ENCODE peak calls at places on chromosomes 2 and 18, in six cellular contexts. One of them, this sample, is unnamed.

GRCh38 chr2:187429989-187430388 is 18.1 kb downstream of the CALCRL start:
- DNase-seq in adrenal gland: no peak
- DNase-seq in effector memory CD4-positive, alpha-beta T cell: no peak
- DNase-seq in Panc1: no peak
- DNase-seq in hepatocyte: no peak
- DNase-seq in A549: no peak
- DNase-seq in this sample: no peak

GRCh38 chr2:9910699-9911098 is 40.8 kb upstream of the GRHL1 start:
- DNase-seq in adrenal gland: no peak
- DNase-seq in effector memory CD4-positive, alpha-beta T cell: no peak
- DNase-seq in hepatocyte: no peak
- DNase-seq in A549: no peak
- DNase-seq in Panc1: no peak
- DNase-seq in this sample: no peak

GRCh38 chr18:44895176-44895798 is 214.6 kb downstream of the SETBP1 start:
- DNase-seq in effector memory CD4-positive, alpha-beta T cell: no peak
- DNase-seq in A549: peak; percentile 16
- DNase-seq in hepatocyte: peak; percentile 30
- DNase-seq in adrenal gland: peak; percentile 17
- DNase-seq in Panc1: peak; percentile 1
- DNase-seq in this sample: peak; percentile 24

GRCh38 chr2:143823286-143823685 is 694.1 kb downstream of the ARHGAP15 start:
- DNase-seq in hepatocyte: no peak
- DNase-seq in effector memory CD4-positive, alpha-beta T cell: no peak
- DNase-seq in A549: no peak
- DNase-seq in adrenal gland: no peak
- DNase-seq in Panc1: no peak
- DNase-seq in this sample: no peak

GRCh38 chr2:240024766-240025165 is 376 bp downstream of the NDUFA10 start:
- DNase-seq in adrenal gland: no peak
- DNase-seq in Panc1: no peak
- DNase-seq in hepatocyte: peak; percentile 50
- DNase-seq in effector memory CD4-positive, alpha-beta T cell: peak; percentile 13
- DNase-seq in A549: peak; percentile 24
- DNase-seq in this sample: no peak

GRCh38 chr2:170716851-170717598 is 1.9 kb downstream of the SP5 start:
- DNase-seq in A549: peak; percentile 66
- DNase-seq in hepatocyte: peak; percentile 90
- DNase-seq in adrenal gland: no peak
- DNase-seq in effector memory CD4-positive, alpha-beta T cell: no peak
- DNase-seq in Panc1: no peak
- DNase-seq in this sample: peak; percentile 53

GRCh38 chr2:42223822-42224268 is 54.7 kb downstream of the EML4 start:
- DNase-seq in adrenal gland: no peak
- DNase-seq in hepatocyte: no peak
- DNase-seq in Panc1: no peak
- DNase-seq in A549: no peak
- DNase-seq in effector memory CD4-positive, alpha-beta T cell: no peak
- DNase-seq in this sample: no peak

GRCh38 chr2:85215074-85216050 is 82.2 kb downstream of the TCF7L1 start:
- DNase-seq in effector memory CD4-positive, alpha-beta T cell: no peak
- DNase-seq in adrenal gland: no peak
- DNase-seq in Panc1: no peak
- DNase-seq in hepatocyte: peak; percentile 67
- DNase-seq in A549: no peak
- DNase-seq in this sample: no peak

GRCh38 chr18:36155960-36156757 is 26.5 kb downstream of the ELP2 start:
- DNase-seq in Panc1: no peak
- DNase-seq in hepatocyte: no peak
- DNase-seq in effector memory CD4-positive, alpha-beta T cell: no peak
- DNase-seq in adrenal gland: no peak
- DNase-seq in A549: no peak
- DNase-seq in this sample: no peak

GRCh38 chr2:181357979-181358378 is 99.2 kb upstream of the ITGA4 start:
- DNase-seq in A549: no peak
- DNase-seq in adrenal gland: no peak
- DNase-seq in effector memory CD4-positive, alpha-beta T cell: no peak
- DNase-seq in hepatocyte: no peak
- DNase-seq in Panc1: no peak
- DNase-seq in this sample: no peak

GRCh38 chr2:236768393-236769140 is 198.9 kb downstream of the ACKR3 start:
- DNase-seq in Panc1: no peak
- DNase-seq in effector memory CD4-positive, alpha-beta T cell: no peak
- DNase-seq in A549: no peak
- DNase-seq in adrenal gland: no peak
- DNase-seq in hepatocyte: no peak
- DNase-seq in this sample: no peak

GRCh38 chr2:95300391-95300938 is 3.3 kb downstream of the KCNIP3 start:
- DNase-seq in effector memory CD4-positive, alpha-beta T cell: no peak
- DNase-seq in Panc1: no peak
- DNase-seq in adrenal gland: no peak
- DNase-seq in A549: no peak
- DNase-seq in hepatocyte: no peak
- DNase-seq in this sample: no peak

GRCh38 chr2:24642351-24642750 is 150.8 kb downstream of the PTRHD1 start:
- DNase-seq in hepatocyte: no peak
- DNase-seq in Panc1: no peak
- DNase-seq in adrenal gland: no peak
- DNase-seq in A549: no peak
- DNase-seq in effector memory CD4-positive, alpha-beta T cell: no peak
- DNase-seq in this sample: no peak

GRCh38 chr18:30093376-30093775 is 949.2 kb downstream of the DSC3 start:
- DNase-seq in Panc1: no peak
- DNase-seq in adrenal gland: no peak
- DNase-seq in A549: no peak
- DNase-seq in effector memory CD4-positive, alpha-beta T cell: no peak
- DNase-seq in hepatocyte: no peak
- DNase-seq in this sample: no peak

GRCh38 chr2:35428548-35428947 is 927.0 kb upstream of the CRIM1 start:
- DNase-seq in effector memory CD4-positive, alpha-beta T cell: no peak
- DNase-seq in adrenal gland: peak; percentile 17
- DNase-seq in hepatocyte: peak; percentile 53
- DNase-seq in Panc1: peak; percentile 30
- DNase-seq in A549: no peak
- DNase-seq in this sample: no peak

GRCh38 chr2:239593965-239594771 is 193.3 kb upstream of the HDAC4 start:
- DNase-seq in A549: no peak
- DNase-seq in adrenal gland: peak; percentile 5
- DNase-seq in Panc1: no peak
- DNase-seq in hepatocyte: peak; percentile 66
- DNase-seq in effector memory CD4-positive, alpha-beta T cell: no peak
- DNase-seq in this sample: peak; percentile 24

GRCh38 chr2:233443511-233444183 is 89.4 kb downstream of the DGKD start:
- DNase-seq in A549: peak; percentile 88
- DNase-seq in Panc1: no peak
- DNase-seq in hepatocyte: peak; percentile 90
- DNase-seq in effector memory CD4-positive, alpha-beta T cell: peak; percentile 66
- DNase-seq in adrenal gland: peak; percentile 75
- DNase-seq in this sample: peak; percentile 79

GRCh38 chr2:122300758-122301157 is 545.3 kb downstream of the TSN start:
- DNase-seq in A549: no peak
- DNase-seq in Panc1: no peak
- DNase-seq in effector memory CD4-positive, alpha-beta T cell: no peak
- DNase-seq in hepatocyte: no peak
- DNase-seq in adrenal gland: no peak
- DNase-seq in this sample: no peak

GRCh38 chr2:1864981-1865421 is 120.7 kb upstream of the PXDN start:
- DNase-seq in A549: no peak
- DNase-seq in adrenal gland: no peak
- DNase-seq in Panc1: no peak
- DNase-seq in hepatocyte: no peak
- DNase-seq in effector memory CD4-positive, alpha-beta T cell: no peak
- DNase-seq in this sample: no peak

GRCh38 chr2:30427606-30428005 is 19.4 kb upstream of the LCLAT1 start:
- DNase-seq in A549: no peak
- DNase-seq in effector memory CD4-positive, alpha-beta T cell: no peak
- DNase-seq in hepatocyte: no peak
- DNase-seq in adrenal gland: no peak
- DNase-seq in Panc1: no peak
- DNase-seq in this sample: no peak

GRCh38 chr2:25481381-25482310 is 139.9 kb upstream of the DNMT3A start:
- DNase-seq in effector memory CD4-positive, alpha-beta T cell: no peak
- DNase-seq in Panc1: no peak
- DNase-seq in hepatocyte: no peak
- DNase-seq in adrenal gland: no peak
- DNase-seq in A549: no peak
- DNase-seq in this sample: no peak

GRCh38 chr2:12202702-12203101 is 456.3 kb downstream of the LPIN1 start:
- DNase-seq in hepatocyte: peak; percentile 7
- DNase-seq in adrenal gland: no peak
- DNase-seq in effector memory CD4-positive, alpha-beta T cell: no peak
- DNase-seq in Panc1: no peak
- DNase-seq in A549: no peak
- DNase-seq in this sample: peak; percentile 60

GRCh38 chr2:59390581-59390980 is 1149.5 kb upstream of the FANCL start:
- DNase-seq in A549: no peak
- DNase-seq in adrenal gland: no peak
- DNase-seq in hepatocyte: no peak
- DNase-seq in effector memory CD4-positive, alpha-beta T cell: no peak
- DNase-seq in Panc1: no peak
- DNase-seq in this sample: no peak

GRCh38 chr18:74804677-74805076 is 207.0 kb downstream of the ZNF407 start:
- DNase-seq in adrenal gland: no peak
- DNase-seq in A549: no peak
- DNase-seq in Panc1: no peak
- DNase-seq in effector memory CD4-positive, alpha-beta T cell: no peak
- DNase-seq in hepatocyte: no peak
- DNase-seq in this sample: no peak

GRCh38 chr2:218638372-218638771 is 21.1 kb downstream of the ZNF142 start:
- DNase-seq in Panc1: no peak
- DNase-seq in adrenal gland: no peak
- DNase-seq in effector memory CD4-positive, alpha-beta T cell: no peak
- DNase-seq in hepatocyte: no peak
- DNase-seq in A549: no peak
- DNase-seq in this sample: no peak

GRCh38 chr18:11808001-11808855 is 43.0 kb upstream of the CHMP1B start:
- DNase-seq in A549: peak; percentile 71
- DNase-seq in effector memory CD4-positive, alpha-beta T cell: no peak
- DNase-seq in hepatocyte: peak; percentile 40
- DNase-seq in adrenal gland: no peak
- DNase-seq in Panc1: peak; percentile 59
- DNase-seq in this sample: no peak
- H3K27ac ChIP-seq in A549: peak overlapping the region; percentile 74
- H3K27ac ChIP-seq in effector memory CD4-positive, alpha-beta T cell: no peak overlapping the region
- H3K27ac ChIP-seq in hepatocyte: peak overlapping the region; percentile 62
- H3K27ac ChIP-seq in adrenal gland: no peak overlapping the region
- H3K27ac ChIP-seq in Panc1: no peak overlapping the region
- H3K27ac ChIP-seq in this sample: no peak overlapping the region

GRCh38 chr18:49207373-49207772 is 253.1 kb downstream of the DYM start:
- DNase-seq in hepatocyte: no peak
- DNase-seq in adrenal gland: no peak
- DNase-seq in effector memory CD4-positive, alpha-beta T cell: no peak
- DNase-seq in A549: no peak
- DNase-seq in Panc1: no peak
- DNase-seq in this sample: no peak
- H3K4me3 ChIP-seq in hepatocyte: no peak overlapping the region
- H3K4me3 ChIP-seq in adrenal gland: no peak overlapping the region
- H3K4me3 ChIP-seq in effector memory CD4-positive, alpha-beta T cell: no peak overlapping the region
- H3K4me3 ChIP-seq in A549: no peak overlapping the region
- H3K4me3 ChIP-seq in Panc1: no peak overlapping the region
- H3K4me3 ChIP-seq in this sample: no peak overlapping the region

GRCh38 chr2:45825001-45825651 is 173.7 kb downstream of the PRKCE start:
- DNase-seq in A549: no peak
- DNase-seq in adrenal gland: no peak
- DNase-seq in Panc1: no peak
- DNase-seq in hepatocyte: no peak
- DNase-seq in effector memory CD4-positive, alpha-beta T cell: no peak
- DNase-seq in this sample: no peak

GRCh38 chr2:45826889-45827635 is 175.6 kb downstream of the PRKCE start:
- DNase-seq in A549: no peak
- DNase-seq in hepatocyte: peak; percentile 44
- DNase-seq in adrenal gland: peak; percentile 56
- DNase-seq in Panc1: no peak
- DNase-seq in effector memory CD4-positive, alpha-beta T cell: no peak
- DNase-seq in this sample: peak; percentile 74

GRCh38 chr2:45823723-45824206 is 172.3 kb downstream of the PRKCE start:
- DNase-seq in effector memory CD4-positive, alpha-beta T cell: no peak
- DNase-seq in Panc1: no peak
- DNase-seq in A549: no peak
- DNase-seq in hepatocyte: no peak
- DNase-seq in adrenal gland: peak; percentile 26
- DNase-seq in this sample: peak; percentile 87

GRCh38 chr2:45830322-45830721 is 178.8 kb downstream of the PRKCE start:
- DNase-seq in effector memory CD4-positive, alpha-beta T cell: no peak
- DNase-seq in adrenal gland: no peak
- DNase-seq in Panc1: no peak
- DNase-seq in hepatocyte: no peak
- DNase-seq in A549: no peak
- DNase-seq in this sample: no peak

DNA sequence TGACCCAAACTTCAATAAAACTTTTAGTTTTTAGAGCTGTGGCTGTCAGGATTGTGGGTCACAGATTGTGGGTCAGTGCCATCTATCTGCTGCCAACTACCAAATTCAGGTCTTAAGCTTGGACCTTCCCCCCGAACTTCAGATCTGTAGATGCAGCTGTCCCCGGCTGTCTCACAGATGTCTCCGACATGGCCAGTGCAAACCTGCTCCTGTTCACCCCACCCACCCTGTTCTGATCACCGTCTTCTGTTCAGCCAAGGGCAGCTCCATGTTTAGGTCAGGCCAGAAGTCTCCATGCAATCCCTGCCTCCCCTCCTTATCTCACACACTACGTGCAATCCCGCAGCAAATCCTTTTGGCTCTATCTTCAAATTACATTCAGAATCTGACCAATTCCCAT is 175.0 kb downstream of the PRKCE start:
- DNase-seq in effector memory CD4-positive, alpha-beta T cell: no peak
- DNase-seq in Panc1: no peak
- DNase-seq in hepatocyte: no peak
- DNase-seq in adrenal gland: no peak
- DNase-seq in A549: no peak
- DNase-seq in this sample: no peak
- H3K27ac ChIP-seq in effector memory CD4-positive, alpha-beta T cell: no peak overlapping the region
- H3K27ac ChIP-seq in Panc1: no peak overlapping the region
- H3K27ac ChIP-seq in hepatocyte: no peak overlapping the region
- H3K27ac ChIP-seq in adrenal gland: no peak overlapping the region
- H3K27ac ChIP-seq in A549: no peak overlapping the region
- H3K27ac ChIP-seq in this sample: peak overlapping the region; percentile 33

GRCh38 chr2:127702395-127703009 is 1.2 kb downstream of the SFT2D3 start:
- DNase-seq in adrenal gland: no peak
- DNase-seq in Panc1: no peak
- DNase-seq in effector memory CD4-positive, alpha-beta T cell: no peak
- DNase-seq in A549: no peak
- DNase-seq in hepatocyte: no peak
- DNase-seq in this sample: no peak
- H3K4me3 ChIP-seq in adrenal gland: no peak overlapping the region
- H3K4me3 ChIP-seq in Panc1: peak overlapping the region; percentile 57
- H3K4me3 ChIP-seq in effector memory CD4-positive, alpha-beta T cell: peak overlapping the region; percentile 44
- H3K4me3 ChIP-seq in A549: peak overlapping the region; percentile 71
- H3K4me3 ChIP-seq in hepatocyte: peak overlapping the region; percentile 17
- H3K4me3 ChIP-seq in this sample: peak overlapping the region; percentile 70